ENCODE peak calls at places on chromosome 10, in ten cellular contexts. B is GM20000; M is D721Med; U is adrenal gland; C is T-helper 9 cell; E is activated CD4-positive, CD25-positive, alpha-beta regulatory T cell treated with anti-CD3 and anti-CD28 coated beads, Interleukin-2, amount 50 U/mL, for 72 hours; J is Calu3; W is CD8-positive, alpha-beta T cell; O is kidney glomerular epithelial cell; I is KG1. H is an unnamed sample.

GRCh38 chr10:71124921-71125748 is 87.2 kb upstream of the UNC5B start:
- DNase-seq in E (no peak), I (no peak), M (no peak), O (no peak), W (no peak), B (peak; percentile 2), C (no peak), U (no peak), J (no peak), H (no peak)

GRCh38 chr10:100970076-100970913 is 991 bp downstream of the SEMA4G start:
- DNase-seq in M (no peak), W (no peak), E (no peak), C (peak; percentile 25), I (no peak), B (peak; percentile 65), J (peak; percentile 28), U (peak; percentile 29), O (no peak), H (peak; percentile 38)

GRCh38 chr10:52213511-52213831 is 100.6 kb upstream of the DKK1 start:
- DNase-seq in E (no peak), W (no peak), C (no peak), O (no peak), I (no peak), B (no peak), U (no peak), J (no peak), M (no peak), H (no peak)

GRCh38 chr10:125788156-125789034 is 12.8 kb upstream of the MMP21 start:
- DNase-seq in J (no peak), B (no peak), W (no peak), M (no peak), C (no peak), U (no peak), E (no peak), O (no peak), I (no peak), H (no peak)

GRCh38 chr10:99395750-99396445 is 34.5 kb downstream of the GOT1 start:
- DNase-seq in M (no peak), U (no peak), W (no peak), I (no peak), E (no peak), C (no peak), J (no peak), B (no peak), O (peak; percentile 100), H (no peak)

GRCh38 chr10:128629111-128630096 is 503.2 kb upstream of the MKI67 start:
- DNase-seq in I (no peak), B (no peak), U (peak; percentile 27), E (no peak), O (no peak), J (peak; percentile 59), M (no peak), C (no peak), W (no peak), H (no peak)

GRCh38 chr10:68897336-68897741 is 3.8 kb upstream of the DDX50 start:
- DNase-seq in I (peak; percentile 25), W (no peak), J (peak; percentile 70), C (no peak), M (no peak), U (peak; percentile 74), E (no peak), O (peak; percentile 73), B (peak; percentile 49), H (peak; percentile 48)

GRCh38 chr10:21509391-21510217 is 15.9 kb downstream of the SKIDA1 start:
- DNase-seq in U (no peak), W (no peak), J (no peak), O (no peak), I (no peak), M (no peak), C (no peak), B (peak; percentile 33), E (no peak), H (no peak)

GRCh38 chr10:72065439-72066025 is 22.8 kb downstream of the SPOCK2 start:
- DNase-seq in I (no peak), U (peak; percentile 85), M (no peak), J (no peak), W (no peak), B (no peak), O (no peak), C (no peak), E (no peak), H (no peak)

GRCh38 chr10:12455318-12455717 is 106.0 kb downstream of the CAMK1D start:
- DNase-seq in I (no peak), J (no peak), C (no peak), M (no peak), U (no peak), O (no peak), B (no peak), W (no peak), E (no peak), H (no peak)

GRCh38 chr10:110129490-110129889 is 77.9 kb upstream of the MXI1 start:
- DNase-seq in J (no peak), I (no peak), M (no peak), E (no peak), O (no peak), U (no peak), B (no peak), W (no peak), C (no peak), H (no peak)

GRCh38 chr10:69333205-69333604 is 54.9 kb downstream of the HK1 start:
- DNase-seq in B (no peak), E (no peak), U (no peak), C (no peak), J (peak; percentile 82), I (no peak), O (no peak), W (no peak), M (no peak), H (no peak)

GRCh38 chr10:75708060-75708459 is 276.6 kb downstream of the LRMDA start:
- DNase-seq in I (no peak), U (no peak), B (no peak), J (no peak), M (no peak), C (no peak), W (no peak), O (no peak), E (no peak), H (no peak)

GRCh38 chr10:50322075-50322474 is 70.8 kb upstream of the ASAH2 start:
- DNase-seq in B (peak; percentile 21), M (no peak), W (no peak), J (no peak), E (no peak), C (no peak), O (no peak), I (no peak), U (no peak), H (no peak)

GRCh38 chr10:117550042-117550441 is 7.5 kb downstream of the EMX2 start:
- DNase-seq in E (no peak), M (no peak), B (no peak), C (no peak), U (no peak), O (no peak), J (no peak), W (no peak), I (no peak), H (no peak)

GRCh38 chr10:11880169-11881027 is 57.2 kb downstream of the PROSER2 start:
- DNase-seq in J (no peak), B (no peak), U (no peak), I (no peak), M (no peak), W (no peak), C (no peak), E (no peak), O (no peak), H (no peak)

GRCh38 chr10:588246-589165 is 101.0 kb downstream of the DIP2C start:
- DNase-seq in C (no peak), B (no peak), M (no peak), I (no peak), U (no peak), J (peak; percentile 19), E (peak; percentile 19), W (no peak), O (no peak), H (no peak)

GRCh38 chr10:21292763-21293517 is 232.5 kb downstream of the SKIDA1 start:
- DNase-seq in U (peak; percentile 83), W (no peak), M (no peak), J (peak; percentile 62), E (no peak), C (no peak), I (no peak), B (no peak), O (peak; percentile 99), H (no peak)

GRCh38 chr10:69389827-69390490 is 26.8 kb downstream of the TACR2 start:
- DNase-seq in C (no peak), M (no peak), E (no peak), I (no peak), J (peak; percentile 40), U (no peak), B (no peak), O (peak; percentile 25), W (no peak), H (no peak)

GRCh38 chr10:97673736-97674525 is 13.1 kb downstream of the AVPI1 start:
- DNase-seq in U (no peak), B (no peak), M (no peak), E (no peak), I (no peak), O (peak; percentile 12), W (no peak), J (no peak), C (no peak), H (no peak)

GRCh38 chr10:57741751-57742150 is 525.9 kb downstream of the IPMK start:
- DNase-seq in O (no peak), I (no peak), J (no peak), U (no peak), C (no peak), E (no peak), B (no peak), M (no peak), W (no peak), H (no peak)

GRCh38 chr10:5890519-5890878 is 456 bp downstream of the FBH1 start:
- DNase-seq in E (peak; percentile 48), W (no peak), U (peak; percentile 75), I (no peak), J (peak; percentile 11), C (peak; percentile 13), M (no peak), O (no peak), B (no peak), H (no peak)

GRCh38 chr10:6586501-6586900 is 6.4 kb upstream of the PRKCQ start:
- DNase-seq in I (no peak), J (no peak), C (no peak), E (no peak), O (no peak), W (no peak), B (no peak), U (no peak), M (no peak), H (no peak)

H was measured in D341Med.